ENCODE peak calls at places on chromosomes 7 and 10, in ten cellular contexts. H, S, P, X, Z, U, F, D, T and M are unnamed samples.

GRCh38 chr10:101006593-101007098 is 7.0 kb downstream of the LZTS2 start:
- DNase-seq in X (peak), P (no peak), S (no peak), T (no peak), U (no peak), F (no peak), Z (no peak), H (peak), D (no peak), M (no peak)

GRCh38 chr7:69739906-69740545 is 141.8 kb downstream of the AUTS2 start:
- DNase-seq in P (no peak), F (peak), X (peak), H (no peak), Z (no peak), S (peak), T (no peak), U (no peak), D (no peak), M (peak)

GRCh38 chr10:71228875-71229720 is 16.7 kb downstream of the UNC5B start:
- DNase-seq in S (no peak), D (no peak), T (no peak), Z (no peak), F (no peak), H (peak), U (no peak), P (no peak), X (no peak), M (no peak)

GRCh38 chr7:116628971-116629586 is 42.9 kb upstream of the MET start:
- DNase-seq in X (no peak), H (no peak), U (no peak), S (peak), P (no peak), Z (no peak), T (no peak), D (no peak), F (no peak), M (no peak)

GRCh38 chr7:135693558-135693957 is 31.2 kb downstream of the STMP1 start:
- DNase-seq in D (no peak), S (no peak), U (no peak), X (no peak), P (no peak), F (no peak), H (no peak), Z (no peak), T (no peak), M (no peak)

GRCh38 chr7:141053626-141054025 is 20.2 kb upstream of the TMEM178B start:
- DNase-seq in X (peak), Z (peak), D (no peak), P (no peak), S (no peak), F (no peak), U (no peak), H (no peak), T (no peak), M (no peak)

GRCh38 chr10:69418052-69418752 is 1.5 kb upstream of the TACR2 start:
- DNase-seq in Z (no peak), P (no peak), X (no peak), U (no peak), T (no peak), S (no peak), H (peak), F (no peak), D (no peak), M (no peak)

GRCh38 chr7:108413782-108414492 is 42.3 kb downstream of the NRCAM start:
- DNase-seq in P (no peak), Z (peak), X (no peak), U (no peak), H (no peak), F (no peak), T (no peak), D (no peak), S (no peak), M (no peak)

GRCh38 chr7:155729847-155730246 is 82.4 kb downstream of the SHH start:
- DNase-seq in S (no peak), D (no peak), Z (peak), F (no peak), H (no peak), T (no peak), U (no peak), X (no peak), P (no peak), M (no peak)

GRCh38 chr10:52949899-52950298 is 177.3 kb upstream of the MBL2 start:
- DNase-seq in S (no peak), Z (no peak), H (peak), P (no peak), D (no peak), F (no peak), U (no peak), X (no peak), T (no peak), M (no peak)

GRCh38 chr7:135209225-135209834 is 2.0 kb downstream of the WDR91 start:
- DNase-seq in X (no peak), Z (no peak), D (no peak), H (no peak), P (no peak), U (no peak), T (no peak), F (no peak), S (no peak), M (no peak)

GRCh38 chr7:142808802-142809583 is 38.2 kb downstream of the PRSS2 start:
- DNase-seq in H (peak), S (no peak), X (no peak), F (peak), T (peak), U (no peak), D (no peak), Z (peak), P (peak), M (no peak)

GRCh38 chr7:28708458-28708951 is 249.6 kb downstream of the TRIL start:
- DNase-seq in H (no peak), Z (no peak), T (no peak), D (no peak), F (no peak), U (no peak), P (no peak), X (peak), S (no peak), M (peak)

GRCh38 chr10:22993314-22993713 is 65.5 kb downstream of the ARMC3 start:
- DNase-seq in T (no peak), S (no peak), P (no peak), F (no peak), X (no peak), H (no peak), D (no peak), Z (no peak), U (no peak), M (no peak)